ENCODE peak calls at places on chromosomes 7 and 10, in five cellular contexts. R, I, F, Q and J are unnamed samples.
A peak's percentile ranks its signal among the peaks of the same experiment; 100 is the strongest.

GRCh38 chr7:119925890-119926289 is 347.1 kb upstream of the KCND2 start:
- DNase-seq in R (no peak), Q (no peak), F (peak; percentile 89), I (no peak), J (no peak)

GRCh38 chr10:110337401-110337800 is 32.7 kb upstream of the SMNDC1 start:
- DNase-seq in I (no peak), F (no peak), Q (no peak), R (no peak), J (no peak)

GRCh38 chr10:30294506-30295280 is 54.4 kb downstream of the MTPAP start:
- DNase-seq in F (no peak), R (no peak), Q (no peak), I (no peak), J (no peak)

GRCh38 chr7:8125680-8126444 is 136.1 kb downstream of the ICA1 start:
- DNase-seq in R (no peak), Q (peak; percentile 95), I (no peak), F (no peak), J (no peak)

GRCh38 chr10:112022196-112022595 is 161.4 kb downstream of the GPAM start:
- DNase-seq in R (no peak), I (peak; percentile 4), F (no peak), Q (no peak), J (no peak)

GRCh38 chr10:84088626-84089025 is 50.7 kb upstream of the GHITM start:
- DNase-seq in F (no peak), R (no peak), I (no peak), Q (no peak), J (no peak)

GRCh38 chr7:47428052-47428779 is 153.7 kb downstream of the TNS3 start:
- DNase-seq in I (no peak), F (no peak), R (no peak), Q (no peak), J (no peak)

GRCh38 chr7:1256621-1257020 is 23.9 kb downstream of the UNCX start:
- DNase-seq in F (no peak), Q (no peak), R (peak; percentile 9), I (no peak), J (no peak)

GRCh38 chr7:80722596-80723141 is 84.2 kb downstream of the CD36 start:
- DNase-seq in F (no peak), I (peak; percentile 98), Q (no peak), R (no peak), J (peak; percentile 45)

GRCh38 chr10:14543048-14543903 is 212.6 kb upstream of the FRMD4A start:
- DNase-seq in R (no peak), F (no peak), Q (no peak), I (no peak), J (no peak)

GRCh38 chr10:80585812-80586211 is 48.1 kb downstream of the SH2D4B start:
- DNase-seq in I (no peak), Q (no peak), F (no peak), R (no peak), J (no peak)

GRCh38 chr7:156778201-156778600 is 114.8 kb downstream of the LMBR1 start:
- DNase-seq in R (no peak), F (no peak), I (no peak), Q (no peak), J (no peak)

GRCh38 chr10:69344591-69345244 is 66.4 kb downstream of the HK1 start:
- DNase-seq in F (peak; percentile 56), Q (peak; percentile 28), R (no peak), I (no peak), J (no peak)

GRCh38 chr10:31010062-31010461 is 21.6 kb downstream of the ZNF438 start:
- DNase-seq in I (no peak), F (no peak), R (no peak), Q (no peak), J (no peak)

GRCh38 chr10:131514454-131514853 is 202.9 kb upstream of the TCERG1L start:
- DNase-seq in F (peak; percentile 9), I (no peak), Q (no peak), R (no peak), J (no peak)

GRCh38 chr7:6419310-6419773 is 28.4 kb downstream of the DAGLB start:
- DNase-seq in Q (no peak), I (no peak), F (no peak), R (no peak), J (no peak)

GRCh38 chr7:46218461-46219202 is 297.6 kb upstream of the IGFBP3 start:
- DNase-seq in F (no peak), R (no peak), Q (no peak), I (no peak), J (no peak)

GRCh38 chr10:79397575-79398303 is 47.7 kb downstream of the ZCCHC24 start:
- DNase-seq in I (no peak), F (no peak), R (no peak), Q (no peak), J (no peak)

GRCh38 chr7:143131777-143132176 is at the start of gene PIP:
- DNase-seq in I (no peak), R (no peak), Q (no peak), F (no peak), J (no peak)

GRCh38 chr10:31620236-31621151 is 301.5 kb downstream of the ZEB1 start:
- DNase-seq in I (peak; percentile 18), Q (no peak), R (peak; percentile 80), F (peak; percentile 14), J (no peak)

GRCh38 chr7:151271699-151272355 is 23.3 kb upstream of the SMARCD3 start:
- DNase-seq in I (peak; percentile 33), F (no peak), R (no peak), Q (no peak), J (peak; percentile 53)

GRCh38 chr10:80407836-80408197 is 534 bp upstream of the PRXL2A start:
- DNase-seq in F (no peak), Q (no peak), R (no peak), I (peak; percentile 69), J (peak; percentile 63)

GRCh38 chr7:136709876-136710275 is 158.6 kb upstream of the CHRM2 start:
- DNase-seq in F (no peak), Q (no peak), I (no peak), R (no peak), J (no peak)

GRCh38 chr7:109206196-109206595 is 636.5 kb downstream of the DNAJB9 start:
- DNase-seq in F (no peak), R (no peak), I (no peak), Q (no peak), J (no peak)

GRCh38 chr7:155120460-155120859 is 50.3 kb downstream of the HTR5A start:
- DNase-seq in Q (no peak), I (no peak), R (no peak), F (no peak), J (no peak)

GRCh38 chr10:100897976-100898375 is 14.8 kb upstream of the SLF2 start:
- DNase-seq in F (no peak), Q (no peak), R (no peak), I (no peak), J (no peak)

GRCh38 chr7:66330961-66331360 is 125.8 kb downstream of the TPST1 start:
- DNase-seq in F (no peak), R (no peak), I (no peak), Q (no peak), J (no peak)

GRCh38 chr7:127477285-127478039 is 85.0 kb upstream of the ZNF800 start:
- DNase-seq in F (no peak), R (no peak), I (no peak), Q (no peak), J (no peak)

GRCh38 chr10:75395955-75396860 is 5.4 kb downstream of the ZNF503 start:
- DNase-seq in R (peak; percentile 38), F (no peak), Q (no peak), I (no peak), J (no peak)
- TF ChIP-seq ESRRA in R (no peak), F (no peak), Q (no peak), I (no peak), J (no peak)

DNA sequence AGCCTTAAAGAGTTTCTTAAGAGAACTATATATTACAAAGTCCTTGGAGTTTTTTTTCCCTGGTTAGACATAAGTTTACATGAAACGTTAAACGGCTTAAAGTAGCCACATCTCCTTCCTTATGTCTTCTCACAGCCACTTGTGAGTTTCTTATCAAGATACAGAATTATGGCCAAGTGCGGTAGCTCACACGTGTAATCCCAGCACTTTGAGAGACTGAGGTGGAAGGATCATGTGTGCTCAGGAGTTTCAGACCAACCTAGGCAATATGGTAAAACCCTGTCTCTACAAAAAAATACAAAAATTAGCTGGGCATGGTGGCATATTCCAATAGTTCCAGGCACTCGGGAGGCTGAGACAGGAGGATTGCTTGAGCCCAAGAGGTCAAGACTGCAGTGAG is 54.3 kb downstream of the IKZF1 start:
- DNase-seq in Q (no peak), I (no peak), R (no peak), F (peak; percentile 26), J (no peak)
- TF ChIP-seq ESRRA in Q (no peak), I (no peak), R (no peak), F (no peak), J (no peak)

GRCh38 chr10:86179143-86179505 is 187.5 kb downstream of the GRID1 start:
- DNase-seq in Q (no peak), F (no peak), I (no peak), R (no peak), J (no peak)
- TF ChIP-seq ESRRA in Q (no peak), F (no peak), I (no peak), R (no peak), J (no peak)

GRCh38 chr7:43195256-43195655 is 82.8 kb downstream of the HECW1 start:
- DNase-seq in R (no peak), Q (no peak), F (no peak), I (peak; percentile 16), J (no peak)
- TF ChIP-seq ESRRA in R (no peak), Q (no peak), F (no peak), I (no peak), J (no peak)

DNA sequence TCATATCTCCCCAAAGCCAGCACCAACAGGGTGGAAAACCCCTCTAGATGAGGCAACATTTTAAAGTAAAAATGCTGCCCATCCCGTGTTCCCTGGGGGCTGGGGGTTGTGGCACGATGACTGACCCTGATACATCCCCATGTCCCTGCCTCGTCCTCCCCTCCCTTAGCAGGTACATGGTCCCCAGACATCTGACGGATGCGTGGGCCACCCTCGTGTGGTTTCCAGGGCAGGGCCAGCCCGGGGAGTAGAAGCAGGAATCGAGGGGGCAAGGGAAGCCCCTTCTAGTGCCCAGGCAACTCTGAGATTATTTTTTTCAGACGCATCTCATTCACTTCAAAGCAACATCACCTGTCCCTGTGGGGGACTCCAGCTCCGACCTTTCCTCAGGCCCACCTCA is 3.5 kb downstream of the TMEM130 start:
- DNase-seq in I (no peak), Q (no peak), F (no peak), R (no peak), J (no peak)
- TF ChIP-seq ESRRA in I (no peak), Q (no peak), F (no peak), R (no peak), J (no peak)

DNA sequence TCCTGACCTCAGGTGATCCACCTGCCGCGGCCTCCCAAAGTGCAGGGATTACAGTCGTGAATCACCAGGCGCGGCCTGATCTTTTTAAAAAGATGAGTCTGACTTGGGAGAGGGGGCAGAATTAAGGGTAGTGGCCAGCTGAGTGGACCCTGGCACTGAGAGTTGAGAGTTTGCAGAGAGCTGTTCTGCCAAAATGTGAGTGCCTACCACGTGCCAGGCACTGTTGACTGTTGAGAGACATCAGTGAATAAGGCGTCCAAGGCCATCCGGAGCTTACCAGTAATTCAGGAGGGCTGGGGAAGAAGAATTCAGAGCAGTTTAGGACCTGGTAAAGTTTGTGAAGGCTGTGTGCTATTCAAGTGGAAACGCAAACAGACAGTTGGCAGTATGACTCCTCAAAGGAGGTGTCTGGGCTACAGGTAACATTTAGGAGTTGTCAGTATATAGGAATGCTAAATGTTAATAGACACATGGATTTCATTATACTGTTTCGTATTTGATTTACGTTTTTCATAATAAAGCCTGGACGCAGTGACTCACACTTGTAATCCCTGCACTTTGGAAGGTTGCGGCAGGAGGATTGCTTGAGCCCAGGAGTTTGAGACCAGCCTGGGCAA is 1.5 kb downstream of the NIPSNAP2 start:
- DNase-seq in Q (no peak), I (no peak), R (no peak), F (no peak), J (peak; percentile 54)
- TF ChIP-seq ESRRA in Q (no peak), I (no peak), R (no peak), F (no peak), J (no peak)